ENCODE peak calls at places on chromosomes 3 and 15, in six cellular contexts. L, H, N, R, K and V are unnamed samples.

GRCh38 chr15:78162038-78162437 is 12.9 kb downstream of the IDH3A start:
- DNase-seq in N (no peak), R (no peak), L (no peak), K (no peak), H (no peak), V (no peak)

GRCh38 chr3:58824285-58824684 is 157.7 kb upstream of the FAM3D start:
- DNase-seq in N (peak), L (no peak), K (peak), R (peak), H (peak), V (peak)

GRCh38 chr3:152466784-152467183 is 198.1 kb downstream of the MBNL1 start:
- DNase-seq in N (no peak), H (no peak), K (no peak), L (no peak), R (no peak), V (peak)

GRCh38 chr3:126034481-126035361 is 49.2 kb downstream of the SLC41A3 start:
- DNase-seq in N (no peak), R (no peak), L (no peak), K (no peak), H (peak), V (peak)

GRCh38 chr15:64112904-64113303 is 17.1 kb downstream of the SNX1 start:
- DNase-seq in R (no peak), L (no peak), H (no peak), K (no peak), N (peak), V (peak)

GRCh38 chr3:127740136-127740915 is 67.6 kb downstream of the ABTB1 start:
- DNase-seq in K (no peak), H (no peak), L (no peak), R (no peak), N (no peak), V (no peak)

GRCh38 chr3:159146856-159147255 is 345.0 kb downstream of the MFSD1 start:
- DNase-seq in H (no peak), K (no peak), L (no peak), R (no peak), N (no peak), V (no peak)

GRCh38 chr3:36520241-36521006 is 140.1 kb downstream of the STAC start:
- DNase-seq in L (no peak), H (no peak), R (no peak), K (no peak), N (no peak), V (no peak)

GRCh38 chr15:47824185-47824584 is 106.9 kb downstream of the SEMA6D start:
- DNase-seq in H (peak), K (no peak), R (no peak), L (no peak), N (no peak), V (no peak)

GRCh38 chr3:188974856-188975611 is 196.7 kb upstream of the TPRG1 start:
- DNase-seq in N (peak), H (peak), L (no peak), K (no peak), R (no peak), V (peak)

GRCh38 chr3:28958656-28959055 is 322.2 kb upstream of the RBMS3 start:
- DNase-seq in K (no peak), N (no peak), L (peak), H (no peak), R (no peak), V (no peak)

GRCh38 chr3:31523543-31523942 is 9.2 kb upstream of the STT3B start:
- DNase-seq in R (no peak), K (no peak), L (no peak), N (no peak), H (no peak), V (no peak)

GRCh38 chr15:58929891-58930416 is 3.5 kb downstream of the SLTM start:
- DNase-seq in R (no peak), K (no peak), H (no peak), L (no peak), N (no peak), V (no peak)

GRCh38 chr15:34336947-34337556 is 529 bp downstream of the SLC12A6 start:
- DNase-seq in N (no peak), K (no peak), L (no peak), R (peak), H (peak), V (no peak)

GRCh38 chr3:9934235-9934621 is 594 bp downstream of the CRELD1 start:
- DNase-seq in L (no peak), N (peak), K (no peak), H (no peak), R (peak), V (no peak)

GRCh38 chr3:154334973-154335420 is 10.7 kb upstream of the DHX36 start:
- DNase-seq in N (no peak), K (no peak), H (peak), L (no peak), R (peak), V (peak)

GRCh38 chr3:45635475-45636256 is 41.1 kb downstream of the LIMD1 start:
- DNase-seq in N (no peak), K (no peak), L (no peak), H (peak), R (no peak), V (peak)

GRCh38 chr3:25683410-25683809 is 18.7 kb upstream of the TOP2B start:
- DNase-seq in N (no peak), H (no peak), K (no peak), R (no peak), L (no peak), V (no peak)

GRCh38 chr3:63232764-63233396 is 45.2 kb upstream of the SYNPR start:
- DNase-seq in R (no peak), L (no peak), H (no peak), K (no peak), N (no peak), V (peak)

GRCh38 chr3:63231556-63231955 is 46.6 kb upstream of the SYNPR start:
- DNase-seq in H (no peak), L (no peak), K (no peak), R (no peak), N (no peak), V (no peak)

GRCh38 chr3:63228087-63228486 is 50.0 kb upstream of the SYNPR start:
- DNase-seq in H (no peak), R (no peak), K (no peak), N (no peak), L (no peak), V (no peak)

GRCh38 chr3:63230146-63230545 is 48.0 kb upstream of the SYNPR start:
- DNase-seq in L (no peak), R (no peak), H (no peak), K (no peak), N (no peak), V (no peak)

DNA sequence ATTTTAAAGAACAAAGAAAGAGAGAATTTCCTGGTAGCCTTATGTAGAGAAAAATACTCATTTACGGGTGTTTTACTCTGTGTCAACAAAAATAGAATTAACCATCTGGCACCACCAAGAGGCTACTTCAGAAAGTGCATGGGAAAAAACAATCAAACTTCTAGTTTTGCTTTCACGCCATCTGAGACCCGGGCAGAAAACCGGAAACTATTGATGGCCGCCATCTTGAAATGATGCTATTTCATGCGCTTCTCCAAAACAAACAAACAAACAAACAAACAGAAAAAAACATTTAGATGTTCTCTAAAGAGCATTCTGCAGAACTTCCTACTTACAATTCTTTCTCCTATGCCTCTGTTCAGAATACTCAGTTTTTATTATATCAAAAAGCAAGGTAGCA is 49.4 kb upstream of the SYNPR start:
- DNase-seq in H (peak), L (no peak), N (peak), R (peak), K (peak), V (peak)
- TF ChIP-seq CTCF in H (peak), L (peak), N (peak), R (no peak), K (peak), V (peak)

DNA sequence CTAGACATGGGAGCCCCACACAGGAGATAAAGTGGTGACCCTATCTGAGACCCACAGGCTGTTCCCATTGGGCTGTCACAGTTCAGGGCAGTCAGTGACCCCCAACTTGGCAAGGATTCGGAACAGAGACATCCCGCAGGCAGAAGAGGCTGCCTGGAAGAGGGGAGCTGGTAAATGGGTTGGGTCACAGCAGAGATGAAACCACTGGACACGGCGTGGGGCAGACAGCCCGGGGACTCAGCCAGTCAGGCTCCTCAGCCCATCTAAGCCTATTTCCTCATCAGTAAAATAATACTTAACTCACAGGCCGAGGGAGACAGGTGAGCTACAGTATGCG is 1.8 kb downstream of the CLN6 start:
- DNase-seq in R (no peak), K (no peak), N (no peak), H (no peak), L (no peak), V (no peak)
- H3K4me3 ChIP-seq in R (no peak), K (peak), N (peak), H (no peak), L (peak), V (peak)

GRCh38 chr3:8713901-8714759 is 19.5 kb upstream of the CAV3 start:
- DNase-seq in R (peak), H (no peak), L (no peak), K (no peak), N (no peak), V (no peak)
- TF ChIP-seq CTCF in R (no peak), H (peak), L (no peak), K (no peak), N (no peak), V (peak)

DNA sequence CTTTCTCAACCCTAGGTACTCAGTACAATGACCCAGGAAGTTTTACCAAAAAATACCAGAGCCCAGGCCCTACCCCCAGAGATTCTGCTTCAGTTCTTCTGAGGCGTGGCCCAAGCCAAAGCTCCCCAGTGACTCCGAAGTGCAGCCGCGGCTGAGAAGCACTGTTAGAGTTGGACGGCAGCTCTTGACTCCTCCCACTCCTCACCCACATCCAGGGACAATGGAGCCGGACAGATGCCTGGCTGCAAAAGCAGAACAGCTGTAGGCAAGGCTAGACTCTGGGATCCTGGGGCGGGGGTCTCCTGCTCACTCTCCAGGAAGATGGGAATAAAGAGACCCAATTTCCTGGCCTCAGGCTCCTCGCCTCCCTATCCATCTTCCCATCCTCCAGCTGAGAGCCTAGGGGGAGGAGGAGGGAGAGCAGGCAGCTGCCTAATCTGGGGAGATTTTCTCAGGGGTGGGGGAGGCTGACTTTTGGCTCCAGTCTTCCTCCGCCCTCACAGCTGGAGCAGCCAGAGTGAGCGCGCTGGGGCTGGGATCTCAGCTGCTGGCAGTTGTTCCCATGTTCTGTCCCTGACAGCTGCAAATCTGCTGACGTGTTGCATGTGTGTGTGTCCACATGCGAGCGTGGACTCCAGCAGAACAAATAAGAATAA is 223.8 kb downstream of the OPA1 start:
- DNase-seq in N (no peak), K (no peak), L (no peak), H (no peak), R (peak), V (peak)
- H3K4me3 ChIP-seq in N (no peak), K (no peak), L (no peak), H (no peak), R (no peak), V (no peak)

GRCh38 chr3:105367063-105367405 is 325 bp downstream of the ALCAM start:
- DNase-seq in N (peak), R (peak), K (no peak), H (no peak), L (peak), V (no peak)
- TF ChIP-seq CTCF in N (no peak), R (no peak), K (peak), H (no peak), L (no peak), V (no peak)

DNA sequence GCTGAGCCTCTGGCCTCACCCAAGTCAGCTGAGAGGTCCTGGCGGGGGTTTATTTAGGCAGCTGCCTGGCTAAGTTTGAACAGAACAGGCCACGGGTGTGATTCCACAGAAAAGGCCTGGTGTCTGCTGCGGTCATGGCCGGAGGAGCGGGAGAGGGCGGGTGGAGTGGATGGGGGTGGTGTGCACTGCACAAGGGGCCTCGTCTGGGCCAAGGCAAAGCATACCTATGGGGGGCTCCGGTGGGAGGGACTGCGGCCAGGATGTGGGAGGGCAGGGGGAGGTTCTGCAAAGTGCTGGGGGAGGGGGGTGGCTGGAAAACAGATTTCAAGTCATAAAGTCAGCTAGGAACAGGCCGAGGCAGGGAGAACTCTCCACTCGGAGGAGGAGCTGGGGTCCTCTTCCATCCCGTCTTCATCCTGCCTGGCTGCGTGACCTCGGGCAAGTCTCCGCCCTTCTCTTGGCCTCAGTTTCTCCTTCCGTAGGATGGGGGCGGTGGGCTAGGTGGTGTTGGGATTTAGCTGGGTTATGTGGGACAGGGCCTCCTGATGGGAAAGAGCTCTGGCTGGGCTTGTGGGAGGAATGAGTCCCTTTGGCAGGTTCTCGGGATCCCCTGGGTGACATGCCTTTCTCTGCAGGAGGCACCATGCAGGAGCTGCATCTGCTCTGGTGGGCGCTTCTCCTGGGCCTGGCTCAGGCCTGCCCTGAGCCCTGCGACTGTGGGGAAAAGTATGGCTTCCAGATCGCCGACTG is 881 bp downstream of the ISLR start:
- DNase-seq in N (no peak), H (no peak), R (no peak), L (peak), K (no peak), V (peak)
- H3K4me3 ChIP-seq in N (no peak), H (no peak), R (no peak), L (peak), K (no peak), V (peak)

GRCh38 chr15:65286704-65287514 is at the start of gene PARP16:
- DNase-seq in H (peak), K (peak), L (peak), N (peak), R (peak), V (peak)
- TF ChIP-seq CTCF in H (peak), K (peak), L (peak), N (no peak), R (peak), V (peak)